ENCODE peak calls at places on chromosome 16, in ten cellular contexts. One of them, this sample, is unnamed.

GRCh38 chr16:49652441-49653175 is 203.3 kb downstream of the ZNF423 start:
- DNase-seq in nephron progenitor cell: no peak
- DNase-seq in activated CD4-positive, alpha-beta T cell treated with anti-CD3 and anti-CD28 coated beads, Interleukin-2, amount 10 ng/mL, durations not matched to agents 7 days and 5 days: no peak
- DNase-seq in GM20000: no peak
- DNase-seq in left lobe of liver: no peak
- DNase-seq in neural crest cell: no peak
- DNase-seq in NAMALWA: no peak
- DNase-seq in HAP-1: no peak
- DNase-seq in GM03348: peak; percentile 81
- DNase-seq in HuH-7.5: no peak
- DNase-seq in this sample: no peak

GRCh38 chr16:57669476-57670162 is 1.5 kb downstream of the ADGRG3 start:
- DNase-seq in HAP-1: no peak
- DNase-seq in nephron progenitor cell: no peak
- DNase-seq in neural crest cell: no peak
- DNase-seq in NAMALWA: no peak
- DNase-seq in GM20000: no peak
- DNase-seq in GM03348: no peak
- DNase-seq in left lobe of liver: no peak
- DNase-seq in activated CD4-positive, alpha-beta T cell treated with anti-CD3 and anti-CD28 coated beads, Interleukin-2, amount 10 ng/mL, durations not matched to agents 7 days and 5 days: no peak
- DNase-seq in HuH-7.5: no peak
- DNase-seq in this sample: no peak

GRCh38 chr16:68257906-68258800 is 6.2 kb upstream of the SLC7A6 start:
- DNase-seq in HAP-1: no peak
- DNase-seq in GM03348: peak; percentile 59
- DNase-seq in neural crest cell: no peak
- DNase-seq in left lobe of liver: no peak
- DNase-seq in HuH-7.5: peak; percentile 72
- DNase-seq in nephron progenitor cell: peak; percentile 76
- DNase-seq in NAMALWA: peak; percentile 63
- DNase-seq in GM20000: no peak
- DNase-seq in activated CD4-positive, alpha-beta T cell treated with anti-CD3 and anti-CD28 coated beads, Interleukin-2, amount 10 ng/mL, durations not matched to agents 7 days and 5 days: no peak
- DNase-seq in this sample: peak; percentile 76

GRCh38 chr16:68362952-68363846 is 52.4 kb downstream of the PRMT7 start:
- DNase-seq in neural crest cell: no peak
- DNase-seq in HuH-7.5: no peak
- DNase-seq in activated CD4-positive, alpha-beta T cell treated with anti-CD3 and anti-CD28 coated beads, Interleukin-2, amount 10 ng/mL, durations not matched to agents 7 days and 5 days: no peak
- DNase-seq in NAMALWA: no peak
- DNase-seq in nephron progenitor cell: no peak
- DNase-seq in left lobe of liver: no peak
- DNase-seq in GM20000: no peak
- DNase-seq in GM03348: no peak
- DNase-seq in HAP-1: no peak
- DNase-seq in this sample: no peak

GRCh38 chr16:87236516-87237115 is 80.6 kb downstream of the C16orf95 start:
- DNase-seq in GM03348: no peak
- DNase-seq in GM20000: no peak
- DNase-seq in left lobe of liver: no peak
- DNase-seq in activated CD4-positive, alpha-beta T cell treated with anti-CD3 and anti-CD28 coated beads, Interleukin-2, amount 10 ng/mL, durations not matched to agents 7 days and 5 days: no peak
- DNase-seq in HuH-7.5: no peak
- DNase-seq in neural crest cell: no peak
- DNase-seq in NAMALWA: no peak
- DNase-seq in nephron progenitor cell: no peak
- DNase-seq in HAP-1: no peak
- DNase-seq in this sample: no peak

GRCh38 chr16:58365623-58366022 is 26.6 kb upstream of the GINS3 start:
- DNase-seq in nephron progenitor cell: no peak
- DNase-seq in NAMALWA: no peak
- DNase-seq in HuH-7.5: no peak
- DNase-seq in activated CD4-positive, alpha-beta T cell treated with anti-CD3 and anti-CD28 coated beads, Interleukin-2, amount 10 ng/mL, durations not matched to agents 7 days and 5 days: no peak
- DNase-seq in left lobe of liver: no peak
- DNase-seq in neural crest cell: no peak
- DNase-seq in GM20000: no peak
- DNase-seq in HAP-1: no peak
- DNase-seq in GM03348: no peak
- DNase-seq in this sample: no peak

GRCh38 chr16:55248058-55248457 is 75.9 kb upstream of the IRX6 start:
- DNase-seq in HuH-7.5: no peak
- DNase-seq in left lobe of liver: no peak
- DNase-seq in NAMALWA: no peak
- DNase-seq in neural crest cell: no peak
- DNase-seq in GM20000: no peak
- DNase-seq in GM03348: no peak
- DNase-seq in HAP-1: no peak
- DNase-seq in nephron progenitor cell: no peak
- DNase-seq in activated CD4-positive, alpha-beta T cell treated with anti-CD3 and anti-CD28 coated beads, Interleukin-2, amount 10 ng/mL, durations not matched to agents 7 days and 5 days: no peak
- DNase-seq in this sample: no peak

GRCh38 chr16:3609895-3610697 is 1.3 kb downstream of the SLX4 start:
- DNase-seq in nephron progenitor cell: no peak
- DNase-seq in NAMALWA: peak; percentile 36
- DNase-seq in GM20000: no peak
- DNase-seq in left lobe of liver: no peak
- DNase-seq in HAP-1: no peak
- DNase-seq in neural crest cell: no peak
- DNase-seq in activated CD4-positive, alpha-beta T cell treated with anti-CD3 and anti-CD28 coated beads, Interleukin-2, amount 10 ng/mL, durations not matched to agents 7 days and 5 days: no peak
- DNase-seq in GM03348: no peak
- DNase-seq in HuH-7.5: no peak
- DNase-seq in this sample: no peak

GRCh38 chr16:29808219-29808900 is 2.0 kb downstream of the MAZ start:
- DNase-seq in left lobe of liver: peak; percentile 57
- DNase-seq in HuH-7.5: no peak
- DNase-seq in activated CD4-positive, alpha-beta T cell treated with anti-CD3 and anti-CD28 coated beads, Interleukin-2, amount 10 ng/mL, durations not matched to agents 7 days and 5 days: peak; percentile 40
- DNase-seq in GM20000: no peak
- DNase-seq in nephron progenitor cell: peak; percentile 21
- DNase-seq in NAMALWA: no peak
- DNase-seq in HAP-1: peak; percentile 46
- DNase-seq in GM03348: no peak
- DNase-seq in neural crest cell: no peak
- DNase-seq in this sample: no peak

GRCh38 chr16:85187002-85187401 is 74.7 kb upstream of the CIBAR2 start:
- DNase-seq in HuH-7.5: no peak
- DNase-seq in left lobe of liver: no peak
- DNase-seq in neural crest cell: no peak
- DNase-seq in activated CD4-positive, alpha-beta T cell treated with anti-CD3 and anti-CD28 coated beads, Interleukin-2, amount 10 ng/mL, durations not matched to agents 7 days and 5 days: no peak
- DNase-seq in nephron progenitor cell: no peak
- DNase-seq in GM03348: peak; percentile 80
- DNase-seq in NAMALWA: no peak
- DNase-seq in GM20000: no peak
- DNase-seq in HAP-1: no peak
- DNase-seq in this sample: no peak

GRCh38 chr16:50516890-50517289 is 31.3 kb upstream of the NKD1 start:
- DNase-seq in neural crest cell: no peak
- DNase-seq in GM20000: no peak
- DNase-seq in left lobe of liver: no peak
- DNase-seq in HAP-1: no peak
- DNase-seq in activated CD4-positive, alpha-beta T cell treated with anti-CD3 and anti-CD28 coated beads, Interleukin-2, amount 10 ng/mL, durations not matched to agents 7 days and 5 days: no peak
- DNase-seq in GM03348: no peak
- DNase-seq in nephron progenitor cell: no peak
- DNase-seq in HuH-7.5: no peak
- DNase-seq in NAMALWA: no peak
- DNase-seq in this sample: no peak

GRCh38 chr16:82638095-82638798 is 11.5 kb downstream of the CDH13 start:
- DNase-seq in HuH-7.5: no peak
- DNase-seq in neural crest cell: no peak
- DNase-seq in nephron progenitor cell: no peak
- DNase-seq in left lobe of liver: no peak
- DNase-seq in NAMALWA: no peak
- DNase-seq in HAP-1: no peak
- DNase-seq in GM03348: peak; percentile 46
- DNase-seq in activated CD4-positive, alpha-beta T cell treated with anti-CD3 and anti-CD28 coated beads, Interleukin-2, amount 10 ng/mL, durations not matched to agents 7 days and 5 days: no peak
- DNase-seq in GM20000: no peak
- DNase-seq in this sample: no peak

GRCh38 chr16:82824408-82824807 is 197.6 kb downstream of the CDH13 start:
- DNase-seq in nephron progenitor cell: no peak
- DNase-seq in HAP-1: no peak
- DNase-seq in left lobe of liver: no peak
- DNase-seq in GM20000: no peak
- DNase-seq in activated CD4-positive, alpha-beta T cell treated with anti-CD3 and anti-CD28 coated beads, Interleukin-2, amount 10 ng/mL, durations not matched to agents 7 days and 5 days: no peak
- DNase-seq in neural crest cell: no peak
- DNase-seq in HuH-7.5: no peak
- DNase-seq in NAMALWA: no peak
- DNase-seq in GM03348: no peak
- DNase-seq in this sample: no peak

GRCh38 chr16:28001642-28002041 is 61.9 kb downstream of the GSG1L start:
- DNase-seq in GM20000: no peak
- DNase-seq in neural crest cell: no peak
- DNase-seq in activated CD4-positive, alpha-beta T cell treated with anti-CD3 and anti-CD28 coated beads, Interleukin-2, amount 10 ng/mL, durations not matched to agents 7 days and 5 days: no peak
- DNase-seq in GM03348: no peak
- DNase-seq in HuH-7.5: no peak
- DNase-seq in left lobe of liver: no peak
- DNase-seq in HAP-1: no peak
- DNase-seq in nephron progenitor cell: no peak
- DNase-seq in NAMALWA: no peak
- DNase-seq in this sample: no peak

GRCh38 chr16:1346422-1347285 is 5.0 kb downstream of the TSR3 start:
- DNase-seq in HAP-1: peak; percentile 37
- DNase-seq in GM03348: no peak
- DNase-seq in HuH-7.5: no peak
- DNase-seq in neural crest cell: no peak
- DNase-seq in activated CD4-positive, alpha-beta T cell treated with anti-CD3 and anti-CD28 coated beads, Interleukin-2, amount 10 ng/mL, durations not matched to agents 7 days and 5 days: no peak
- DNase-seq in GM20000: no peak
- DNase-seq in nephron progenitor cell: no peak
- DNase-seq in NAMALWA: no peak
- DNase-seq in left lobe of liver: no peak
- DNase-seq in this sample: no peak

GRCh38 chr16:2213817-2214720 is 571 bp downstream of the PGP start:
- DNase-seq in left lobe of liver: no peak
- DNase-seq in HuH-7.5: no peak
- DNase-seq in GM03348: no peak
- DNase-seq in activated CD4-positive, alpha-beta T cell treated with anti-CD3 and anti-CD28 coated beads, Interleukin-2, amount 10 ng/mL, durations not matched to agents 7 days and 5 days: no peak
- DNase-seq in NAMALWA: peak; percentile 41
- DNase-seq in GM20000: no peak
- DNase-seq in nephron progenitor cell: peak; percentile 33
- DNase-seq in neural crest cell: no peak
- DNase-seq in HAP-1: no peak
- DNase-seq in this sample: no peak

GRCh38 chr16:10729649-10730048 is 14.0 kb upstream of the NUBP1 start:
- DNase-seq in HAP-1: no peak
- DNase-seq in neural crest cell: no peak
- DNase-seq in GM03348: peak; percentile 60
- DNase-seq in activated CD4-positive, alpha-beta T cell treated with anti-CD3 and anti-CD28 coated beads, Interleukin-2, amount 10 ng/mL, durations not matched to agents 7 days and 5 days: no peak
- DNase-seq in nephron progenitor cell: no peak
- DNase-seq in NAMALWA: no peak
- DNase-seq in HuH-7.5: peak; percentile 29
- DNase-seq in left lobe of liver: peak; percentile 78
- DNase-seq in GM20000: no peak
- DNase-seq in this sample: no peak

GRCh38 chr16:48194828-48195566 is 39.2 kb upstream of the ABCC12 start:
- DNase-seq in HAP-1: peak; percentile 66
- DNase-seq in NAMALWA: no peak
- DNase-seq in GM03348: no peak
- DNase-seq in GM20000: no peak
- DNase-seq in activated CD4-positive, alpha-beta T cell treated with anti-CD3 and anti-CD28 coated beads, Interleukin-2, amount 10 ng/mL, durations not matched to agents 7 days and 5 days: no peak
- DNase-seq in nephron progenitor cell: no peak
- DNase-seq in neural crest cell: no peak
- DNase-seq in left lobe of liver: no peak
- DNase-seq in HuH-7.5: peak; percentile 27
- DNase-seq in this sample: no peak

GRCh38 chr16:50267151-50267631 is 840 bp downstream of the ADCY7 start:
- DNase-seq in NAMALWA: no peak
- DNase-seq in GM03348: peak; percentile 38
- DNase-seq in HAP-1: no peak
- DNase-seq in HuH-7.5: no peak
- DNase-seq in GM20000: no peak
- DNase-seq in neural crest cell: no peak
- DNase-seq in activated CD4-positive, alpha-beta T cell treated with anti-CD3 and anti-CD28 coated beads, Interleukin-2, amount 10 ng/mL, durations not matched to agents 7 days and 5 days: no peak
- DNase-seq in nephron progenitor cell: no peak
- DNase-seq in left lobe of liver: peak; percentile 41
- DNase-seq in this sample: no peak

GRCh38 chr16:3051489-3051888 is 5.1 kb downstream of the MMP25 start:
- DNase-seq in GM20000: no peak
- DNase-seq in NAMALWA: no peak
- DNase-seq in neural crest cell: no peak
- DNase-seq in HuH-7.5: no peak
- DNase-seq in left lobe of liver: no peak
- DNase-seq in activated CD4-positive, alpha-beta T cell treated with anti-CD3 and anti-CD28 coated beads, Interleukin-2, amount 10 ng/mL, durations not matched to agents 7 days and 5 days: no peak
- DNase-seq in nephron progenitor cell: no peak
- DNase-seq in HAP-1: no peak
- DNase-seq in GM03348: no peak
- DNase-seq in this sample: no peak

GRCh38 chr16:30882429-30883310 is 11.2 kb downstream of the BCL7C start:
- DNase-seq in activated CD4-positive, alpha-beta T cell treated with anti-CD3 and anti-CD28 coated beads, Interleukin-2, amount 10 ng/mL, durations not matched to agents 7 days and 5 days: no peak
- DNase-seq in GM03348: no peak
- DNase-seq in HAP-1: no peak
- DNase-seq in nephron progenitor cell: no peak
- DNase-seq in neural crest cell: no peak
- DNase-seq in HuH-7.5: no peak
- DNase-seq in GM20000: peak; percentile 1
- DNase-seq in NAMALWA: no peak
- DNase-seq in left lobe of liver: no peak
- DNase-seq in this sample: no peak

GRCh38 chr16:81123092-81123852 is 27.1 kb upstream of the GCSH start:
- DNase-seq in NAMALWA: no peak
- DNase-seq in GM03348: no peak
- DNase-seq in left lobe of liver: peak; percentile 85
- DNase-seq in neural crest cell: no peak
- DNase-seq in HuH-7.5: peak; percentile 59
- DNase-seq in nephron progenitor cell: no peak
- DNase-seq in activated CD4-positive, alpha-beta T cell treated with anti-CD3 and anti-CD28 coated beads, Interleukin-2, amount 10 ng/mL, durations not matched to agents 7 days and 5 days: no peak
- DNase-seq in HAP-1: no peak
- DNase-seq in GM20000: no peak
- DNase-seq in this sample: peak; percentile 69

GRCh38 chr16:9107025-9107970 is 15.9 kb downstream of the HAPSTR1 start:
- DNase-seq in activated CD4-positive, alpha-beta T cell treated with anti-CD3 and anti-CD28 coated beads, Interleukin-2, amount 10 ng/mL, durations not matched to agents 7 days and 5 days: no peak
- DNase-seq in NAMALWA: no peak
- DNase-seq in neural crest cell: no peak
- DNase-seq in HAP-1: no peak
- DNase-seq in left lobe of liver: no peak
- DNase-seq in GM03348: no peak
- DNase-seq in GM20000: no peak
- DNase-seq in HuH-7.5: no peak
- DNase-seq in nephron progenitor cell: no peak
- DNase-seq in this sample: no peak

GRCh38 chr16:29011112-29011511 is 26.3 kb downstream of the LAT start:
- DNase-seq in HuH-7.5: no peak
- DNase-seq in HAP-1: peak; percentile 18
- DNase-seq in left lobe of liver: no peak
- DNase-seq in GM20000: no peak
- DNase-seq in nephron progenitor cell: peak; percentile 11
- DNase-seq in neural crest cell: no peak
- DNase-seq in NAMALWA: peak; percentile 16
- DNase-seq in GM03348: no peak
- DNase-seq in activated CD4-positive, alpha-beta T cell treated with anti-CD3 and anti-CD28 coated beads, Interleukin-2, amount 10 ng/mL, durations not matched to agents 7 days and 5 days: no peak
- DNase-seq in this sample: no peak

GRCh38 chr16:66900721-66901441 is 17.8 kb downstream of the CDH16 start:
- DNase-seq in GM20000: no peak
- DNase-seq in NAMALWA: no peak
- DNase-seq in nephron progenitor cell: no peak
- DNase-seq in left lobe of liver: no peak
- DNase-seq in HuH-7.5: no peak
- DNase-seq in activated CD4-positive, alpha-beta T cell treated with anti-CD3 and anti-CD28 coated beads, Interleukin-2, amount 10 ng/mL, durations not matched to agents 7 days and 5 days: no peak
- DNase-seq in HAP-1: no peak
- DNase-seq in GM03348: peak; percentile 42
- DNase-seq in neural crest cell: no peak
- DNase-seq in this sample: no peak

GRCh38 chr16:83508295-83508694 is 299.5 kb upstream of the HSBP1 start:
- DNase-seq in activated CD4-positive, alpha-beta T cell treated with anti-CD3 and anti-CD28 coated beads, Interleukin-2, amount 10 ng/mL, durations not matched to agents 7 days and 5 days: no peak
- DNase-seq in left lobe of liver: no peak
- DNase-seq in HAP-1: no peak
- DNase-seq in GM20000: no peak
- DNase-seq in neural crest cell: no peak
- DNase-seq in nephron progenitor cell: no peak
- DNase-seq in GM03348: no peak
- DNase-seq in HuH-7.5: no peak
- DNase-seq in NAMALWA: no peak
- DNase-seq in this sample: no peak

GRCh38 chr16:80976946-80977345 is 29.7 kb downstream of the CMC2 start:
- DNase-seq in HuH-7.5: no peak
- DNase-seq in left lobe of liver: no peak
- DNase-seq in GM03348: no peak
- DNase-seq in activated CD4-positive, alpha-beta T cell treated with anti-CD3 and anti-CD28 coated beads, Interleukin-2, amount 10 ng/mL, durations not matched to agents 7 days and 5 days: no peak
- DNase-seq in HAP-1: no peak
- DNase-seq in GM20000: no peak
- DNase-seq in nephron progenitor cell: no peak
- DNase-seq in NAMALWA: no peak
- DNase-seq in neural crest cell: no peak
- DNase-seq in this sample: no peak

GRCh38 chr16:14003119-14003570 is 68.0 kb upstream of the MRTFB start:
- DNase-seq in NAMALWA: no peak
- DNase-seq in activated CD4-positive, alpha-beta T cell treated with anti-CD3 and anti-CD28 coated beads, Interleukin-2, amount 10 ng/mL, durations not matched to agents 7 days and 5 days: no peak
- DNase-seq in HAP-1: peak; percentile 85
- DNase-seq in GM20000: peak; percentile 13
- DNase-seq in neural crest cell: peak; percentile 65
- DNase-seq in GM03348: peak; percentile 72
- DNase-seq in nephron progenitor cell: peak; percentile 53
- DNase-seq in HuH-7.5: no peak
- DNase-seq in left lobe of liver: no peak
- DNase-seq in this sample: peak; percentile 28